ENCODE peak calls at places on chromosomes 2 and 18, in five cellular contexts. F is glutamatergic neuron, I is A549, H is GM23338, G is GM12865. T is an unnamed sample.
A peak's percentile ranks its signal among the peaks of the same experiment; 100 is the strongest.

GRCh38 chr2:84971799-84972790 is 1.1 kb downstream of the KCMF1 start:
- DNase-seq in F (peak; percentile 72), I (peak; percentile 46), H (peak; percentile 48), G (peak; percentile 75), T (no peak)

GRCh38 chr2:158664987-158665386 is 130.1 kb upstream of the DAPL1 start:
- DNase-seq in F (no peak), I (no peak), H (no peak), G (no peak), T (no peak)

GRCh38 chr18:8635087-8635486 is 25.9 kb downstream of the RAB12 start:
- DNase-seq in F (no peak), I (no peak), H (no peak), G (no peak), T (no peak)

GRCh38 chr2:229810786-229811185 is 96.4 kb upstream of the DNER start:
- DNase-seq in F (no peak), I (no peak), H (no peak), G (no peak), T (no peak)

GRCh38 chr2:241870081-241870541 is 582 bp downstream of the RTP5 start:
- DNase-seq in F (peak; percentile 24), I (no peak), H (no peak), G (no peak), T (no peak)

GRCh38 chr18:45270289-45270771 is 344.9 kb upstream of the SLC14A2 start:
- DNase-seq in F (no peak), I (no peak), H (no peak), G (no peak), T (no peak)

GRCh38 chr2:91442246-91442905 is 2750.9 kb downstream of the RPIA start:
- DNase-seq in F (peak; percentile 21), I (no peak), H (peak; percentile 32), G (no peak), T (no peak)

GRCh38 chr2:156589381-156590079 is 153.4 kb downstream of the GPD2 start:
- DNase-seq in F (no peak), I (peak; percentile 67), H (peak; percentile 63), G (peak; percentile 69), T (peak; percentile 13)

GRCh38 chr2:20382965-20383800 is 32.5 kb upstream of the PUM2 start:
- DNase-seq in F (no peak), I (peak; percentile 33), H (no peak), G (no peak), T (no peak)

GRCh38 chr2:172084734-172085459 is 410 bp upstream of the DLX1 start:
- DNase-seq in F (peak; percentile 91), I (peak; percentile 93), H (peak; percentile 98), G (peak; percentile 92), T (peak; percentile 69)

GRCh38 chr2:71792926-71793761 is 339.8 kb downstream of the DYSF start:
- DNase-seq in F (no peak), I (no peak), H (no peak), G (no peak), T (no peak)

GRCh38 chr2:53445376-53446072 is 322.1 kb upstream of the CHAC2 start:
- DNase-seq in F (no peak), I (no peak), H (no peak), G (no peak), T (no peak)

GRCh38 chr2:38384344-38384743 is 7.3 kb upstream of the ATL2 start:
- DNase-seq in F (no peak), I (no peak), H (no peak), G (no peak), T (no peak)

GRCh38 chr2:166090346-166090745 is 37.5 kb downstream of the SCN1A start:
- DNase-seq in F (no peak), I (no peak), H (no peak), G (no peak), T (no peak)

GRCh38 chr2:106156305-106157288 is 37.5 kb downstream of the UXS1 start:
- DNase-seq in F (no peak), I (no peak), H (no peak), G (no peak), T (no peak)

GRCh38 chr18:40565805-40566509 is 1389.1 kb upstream of the PIK3C3 start:
- DNase-seq in F (no peak), I (no peak), H (no peak), G (no peak), T (no peak)

GRCh38 chr18:1663879-1664705 is 759.4 kb downstream of the ADCYAP1 start:
- DNase-seq in F (peak; percentile 82), I (peak; percentile 44), H (peak; percentile 89), G (peak; percentile 51), T (no peak)

GRCh38 chr18:43847164-43848091 is 570.1 kb upstream of the SYT4 start:
- DNase-seq in F (no peak), I (no peak), H (peak; percentile 14), G (no peak), T (no peak)

GRCh38 chr2:173658946-173659371 is 304.3 kb downstream of the CDCA7 start:
- DNase-seq in F (no peak), I (no peak), H (no peak), G (no peak), T (no peak)

GRCh38 chr2:24708537-24709152 is 84.5 kb downstream of the PTRHD1 start:
- DNase-seq in F (no peak), I (peak; percentile 10), H (no peak), G (no peak), T (no peak)

GRCh38 chr2:109125595-109126500 is 3.2 kb upstream of the SH3RF3 start:
- DNase-seq in F (no peak), I (peak; percentile 14), H (no peak), G (peak; percentile 23), T (no peak)

GRCh38 chr2:168889635-168890005 is 610 bp downstream of the SPC25 start:
- DNase-seq in F (no peak), I (no peak), H (no peak), G (peak; percentile 25), T (no peak)

GRCh38 chr2:99365661-99366060 is 28.5 kb downstream of the EIF5B start:
- DNase-seq in F (no peak), I (no peak), H (no peak), G (no peak), T (no peak)

GRCh38 chr2:19775838-19776237 is 125.9 kb downstream of the TTC32 start:
- DNase-seq in F (no peak), I (peak; percentile 26), H (no peak), G (no peak), T (no peak)

GRCh38 chr2:25822190-25823117 is 55.8 kb downstream of the ASXL2 start:
- DNase-seq in F (peak; percentile 48), I (peak; percentile 30), H (peak; percentile 72), G (peak; percentile 70), T (no peak)

GRCh38 chr18:13800505-13801259 is 23.3 kb upstream of the MC5R start:
- DNase-seq in F (peak; percentile 77), I (peak; percentile 73), H (peak; percentile 85), G (peak; percentile 14), T (no peak)

GRCh38 chr18:62566199-62566598 is 43.4 kb downstream of the ZCCHC2 start:
- DNase-seq in F (peak; percentile 31), I (peak; percentile 42), H (peak; percentile 78), G (no peak), T (no peak)

GRCh38 chr18:61388010-61388409 is 54.8 kb downstream of the CDH20 start:
- DNase-seq in F (no peak), I (no peak), H (no peak), G (no peak), T (no peak)

GRCh38 chr18:48037481-48038271 is 107.2 kb upstream of the SMAD2 start:
- DNase-seq in F (peak; percentile 36), I (peak; percentile 19), H (peak; percentile 64), G (no peak), T (no peak)
- TF ChIP-seq CTCF in F (no peak), I (peak; percentile 21), H (peak; percentile 81), G (no peak), T (no peak)

GRCh38 chr18:11454021-11454420 is 155.4 kb upstream of the SLC35G4 start:
- DNase-seq in F (no peak), I (no peak), H (no peak), G (no peak), T (no peak)

GRCh38 chr18:11464129-11464528 is 145.3 kb upstream of the SLC35G4 start:
- DNase-seq in F (no peak), I (no peak), H (no peak), G (no peak), T (no peak)

DNA sequence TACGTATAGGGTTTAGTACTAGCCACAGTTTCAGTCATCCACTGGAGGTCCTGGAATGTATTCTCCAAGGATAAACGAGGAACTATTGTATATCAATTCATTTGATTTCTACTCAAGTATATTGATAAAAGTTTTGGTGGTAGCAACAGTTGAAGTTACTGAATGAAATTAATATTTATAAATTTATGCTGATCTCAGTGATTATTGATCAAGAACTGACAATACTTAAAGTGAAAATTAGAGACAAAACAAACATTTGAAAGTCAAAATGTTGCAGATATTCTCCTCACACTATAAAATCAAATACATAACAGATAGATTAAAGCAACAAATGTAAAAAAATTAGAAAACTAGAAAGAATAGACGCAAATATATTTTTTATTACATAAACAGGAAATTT is 150.9 kb upstream of the SLC35G4 start:
- DNase-seq in F (no peak), I (no peak), H (no peak), G (no peak), T (no peak)
- TF ChIP-seq CTCF in F (no peak), I (no peak), H (no peak), G (no peak), T (no peak)

GRCh38 chr2:88955607-88956006 is 264.1 kb downstream of the RPIA start:
- DNase-seq in F (no peak), I (no peak), H (no peak), G (no peak), T (no peak)

GRCh38 chr2:88959480-88960204 is 268.2 kb downstream of the RPIA start:
- DNase-seq in F (no peak), I (peak; percentile 35), H (peak; percentile 17), G (no peak), T (no peak)
- TF ChIP-seq CTCF in F (peak; percentile 25), I (no peak), H (peak; percentile 48), G (no peak), T (no peak)

DNA sequence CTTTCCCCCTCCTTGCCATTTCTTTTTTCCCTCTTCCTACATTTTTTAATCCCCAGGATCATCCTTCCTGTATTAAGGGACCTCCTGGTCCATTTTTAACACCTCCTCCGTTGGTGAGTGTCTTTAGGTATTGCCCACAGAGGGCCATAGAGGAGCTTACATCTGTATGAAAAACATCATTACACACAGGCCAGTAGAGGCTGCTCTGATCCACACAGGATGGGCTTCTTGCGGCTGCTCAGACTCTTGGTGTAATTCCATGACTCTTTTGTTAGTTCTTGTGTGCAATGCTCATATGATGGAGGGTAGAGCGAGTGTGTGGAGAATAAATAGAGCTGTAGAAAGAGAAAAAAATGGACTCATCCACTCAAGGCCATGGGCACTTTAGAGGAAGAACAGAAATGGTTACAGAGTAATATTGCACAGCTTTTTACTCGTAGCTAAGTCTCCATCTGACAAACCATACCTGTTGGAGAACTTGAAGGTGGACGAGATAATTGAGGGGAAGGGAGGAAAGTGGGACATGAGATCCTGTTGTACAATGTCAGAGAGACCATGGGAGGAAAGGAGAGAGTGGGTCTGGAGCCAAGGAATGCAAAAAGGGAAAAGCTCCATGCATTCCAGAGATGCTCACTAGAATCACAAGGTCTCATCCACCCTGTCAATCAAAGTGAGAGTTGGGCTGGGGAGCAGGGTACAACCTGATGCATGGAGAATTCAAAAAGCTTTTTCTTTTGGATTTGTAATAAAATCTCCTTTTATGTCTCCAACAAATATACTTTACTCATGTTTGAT is 129.7 kb upstream of the TNP1 start:
- DNase-seq in F (no peak), I (peak; percentile 11), H (no peak), G (no peak), T (no peak)
- TF ChIP-seq CTCF in F (no peak), I (no peak), H (peak; percentile 12), G (no peak), T (no peak)

T was measured in GM12864.